ENCODE peak calls at places on chromosomes 16 and 17, in six cellular contexts. R is CD8-positive, alpha-beta T cell; D is HFFc6; N is endothelial cell; P is transverse colon; X is psoas muscle. G is an unnamed sample.

GRCh38 chr17:48352630-48353029 is 77.4 kb downstream of the SKAP1 start:
- DNase-seq in P (no peak), R (no peak), D (no peak), N (no peak), X (no peak), G (no peak)

GRCh38 chr17:44222112-44222869 is 2.8 kb upstream of the UBTF start:
- DNase-seq in X (peak), P (peak), N (peak), R (peak), D (peak), G (no peak)

GRCh38 chr16:1210461-1210860 is 14.6 kb downstream of the TPSG1 start:
- DNase-seq in N (no peak), R (no peak), D (no peak), P (no peak), X (no peak), G (no peak)

GRCh38 chr17:29588561-29589411 is 662 bp downstream of the GIT1 start:
- DNase-seq in X (peak), N (peak), R (peak), D (peak), P (peak), G (no peak)

GRCh38 chr17:55264640-55265298 is at the start of gene HLF:
- DNase-seq in X (peak), R (peak), N (peak), P (peak), D (no peak), G (peak)

GRCh38 chr16:79497951-79498350 is 102.6 kb downstream of the MAF start:
- DNase-seq in D (no peak), P (no peak), R (no peak), X (no peak), N (no peak), G (no peak)

GRCh38 chr17:48542956-48543853 is 1.7 kb downstream of the HOXB2 start:
- DNase-seq in D (no peak), P (peak), X (peak), R (peak), N (peak), G (no peak)

GRCh38 chr17:39705786-39706348 is 6.0 kb downstream of the ERBB2 start:
- DNase-seq in R (no peak), X (no peak), N (no peak), D (no peak), P (peak), G (no peak)

GRCh38 chr16:80319181-80319580 is 221.6 kb upstream of the DYNLRB2 start:
- DNase-seq in P (no peak), N (no peak), D (no peak), X (no peak), R (no peak), G (no peak)

GRCh38 chr16:937723-938122 is 33.1 kb downstream of the LMF1 start:
- DNase-seq in N (no peak), R (no peak), D (no peak), X (no peak), P (no peak), G (no peak)

GRCh38 chr17:75503976-75504346 is 11.4 kb downstream of the CASKIN2 start:
- DNase-seq in N (no peak), X (no peak), D (no peak), P (no peak), R (no peak), G (no peak)

GRCh38 chr16:81521141-81521626 is 76.6 kb downstream of the CMIP start:
- DNase-seq in P (peak), N (no peak), X (peak), R (peak), D (no peak), G (no peak)

GRCh38 chr16:67652578-67653130 is 7.4 kb downstream of the ACD start:
- DNase-seq in X (no peak), N (no peak), R (no peak), P (no peak), D (no peak), G (peak)

GRCh38 chr17:81601525-81602120 is 35.3 kb downstream of the NPLOC4 start:
- DNase-seq in P (peak), D (peak), X (no peak), R (peak), N (peak), G (peak)

GRCh38 chr16:13696017-13696416 is 223.9 kb upstream of the ERCC4 start:
- DNase-seq in R (no peak), P (no peak), X (no peak), N (no peak), D (no peak), G (no peak)

GRCh38 chr16:84390131-84390785 is 21.9 kb downstream of the ATP2C2 start:
- DNase-seq in D (no peak), X (no peak), R (no peak), N (peak), P (no peak), G (no peak)

GRCh38 chr16:81973737-81974136 is 37.5 kb downstream of the SDR42E1 start:
- DNase-seq in N (no peak), R (no peak), P (no peak), D (no peak), X (no peak), G (no peak)

GRCh38 chr16:16788004-16788403 is 409.1 kb downstream of the NPIPA7 start:
- DNase-seq in P (no peak), R (no peak), X (no peak), D (no peak), N (no peak), G (no peak)

GRCh38 chr16:16778322-16778721 is 399.4 kb downstream of the NPIPA7 start:
- DNase-seq in X (no peak), P (no peak), D (no peak), N (no peak), R (no peak), G (no peak)

GRCh38 chr16:16780588-16780987 is 401.6 kb downstream of the NPIPA7 start:
- DNase-seq in N (no peak), D (no peak), X (no peak), R (no peak), P (no peak), G (no peak)

GRCh38 chr16:16782153-16782552 is 403.2 kb downstream of the NPIPA7 start:
- DNase-seq in R (no peak), X (no peak), P (no peak), D (no peak), N (no peak), G (no peak)
- TF ChIP-seq CTCF in R (no peak), X (no peak), P (no peak), D (no peak), N (no peak), G (no peak)

GRCh38 chr17:61461967-61462733 is 9.9 kb downstream of the TBX4 start:
- DNase-seq in P (no peak), N (no peak), R (no peak), X (no peak), D (no peak), G (no peak)

GRCh38 chr17:61462734-61463067 is 10.5 kb downstream of the TBX4 start:
- DNase-seq in P (no peak), R (no peak), N (no peak), X (no peak), D (no peak), G (no peak)

GRCh38 chr17:61461586-61461966 is 9.4 kb downstream of the TBX4 start:
- DNase-seq in P (no peak), R (no peak), N (no peak), D (no peak), X (no peak), G (no peak)

GRCh38 chr17:61464121-61464905 is 12.1 kb downstream of the TBX4 start:
- DNase-seq in D (no peak), R (no peak), N (no peak), X (no peak), P (no peak), G (no peak)

GRCh38 chr17:61463068-61463980 is 11.1 kb downstream of the TBX4 start:
- DNase-seq in R (no peak), N (no peak), D (no peak), X (peak), P (no peak), G (no peak)
- TF ChIP-seq CTCF in R (no peak), N (no peak), D (peak), X (no peak), P (no peak), G (no peak)

GRCh38 chr17:61314368-61315078 is 85.1 kb upstream of the TBX2 start:
- DNase-seq in P (no peak), R (no peak), N (no peak), D (no peak), X (peak), G (no peak)
- TF ChIP-seq CTCF in P (no peak), R (no peak), N (no peak), D (peak), X (peak), G (no peak)

DNA sequence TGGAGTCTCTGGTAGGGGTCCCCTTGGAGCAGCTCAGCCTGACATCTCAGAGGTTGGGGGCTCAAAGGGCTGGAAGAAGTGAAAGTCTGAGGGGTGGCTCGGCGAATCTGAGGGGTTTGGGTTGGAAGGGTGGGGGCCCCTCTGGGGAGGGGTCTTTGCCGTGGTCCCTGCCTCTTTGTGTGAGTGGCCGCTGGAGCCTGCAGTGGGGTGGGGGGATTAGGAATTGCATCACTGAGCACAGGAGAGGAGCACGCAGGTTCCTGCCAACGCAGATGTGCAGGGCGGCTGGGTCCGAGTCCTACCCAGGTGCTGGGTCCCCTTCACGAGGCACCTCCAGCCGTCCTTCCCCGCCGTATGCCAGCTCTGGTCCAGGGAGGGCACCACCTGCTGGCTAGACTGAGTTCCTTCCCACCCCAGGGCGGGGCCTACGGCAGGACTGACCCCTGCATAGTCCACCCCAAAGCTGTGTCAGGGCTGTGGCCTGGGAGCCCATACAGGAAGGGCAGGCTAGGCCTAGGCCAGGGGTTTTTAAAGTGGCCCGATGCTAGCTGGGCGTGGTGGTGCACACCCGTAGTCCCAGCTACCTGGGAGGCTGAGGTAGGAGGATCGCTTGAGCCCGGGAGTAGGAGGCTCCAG is 9.9 kb downstream of the FMNL1 start:
- DNase-seq in N (peak), D (no peak), R (peak), X (no peak), P (peak), G (no peak)
- TF ChIP-seq CTCF in N (peak), D (peak), R (no peak), X (no peak), P (peak), G (peak)

GRCh38 chr16:74304835-74305176 is 8.2 kb downstream of the PSMD7 start:
- DNase-seq in N (no peak), D (no peak), R (no peak), X (no peak), P (no peak), G (no peak)
- TF ChIP-seq CTCF in N (no peak), D (peak), R (no peak), X (no peak), P (no peak), G (no peak)